ENCODE peak calls at places on chromosomes 13 and 19, in seven cellular contexts. One of them, this sample, is unnamed.

GRCh38 chr13:80444240-80445015 is 103.5 kb upstream of the SPRY2 start:
- DNase-seq in heart left ventricle: no peak
- DNase-seq in coronary artery: no peak
- DNase-seq in GM23338: no peak
- DNase-seq in brain microvascular endothelial cell: no peak
- DNase-seq in tibial artery: no peak
- DNase-seq in substantia nigra: no peak
- DNase-seq in this sample: no peak

GRCh38 chr13:97274782-97275252 is 52.7 kb downstream of the MBNL2 start:
- DNase-seq in heart left ventricle: no peak
- DNase-seq in coronary artery: no peak
- DNase-seq in GM23338: no peak
- DNase-seq in brain microvascular endothelial cell: no peak
- DNase-seq in tibial artery: no peak
- DNase-seq in substantia nigra: no peak
- DNase-seq in this sample: no peak

GRCh38 chr13:99723847-99724246 is 222.6 kb downstream of the TM9SF2 start:
- DNase-seq in heart left ventricle: no peak
- DNase-seq in coronary artery: no peak
- DNase-seq in GM23338: no peak
- DNase-seq in brain microvascular endothelial cell: no peak
- DNase-seq in tibial artery: no peak
- DNase-seq in substantia nigra: no peak
- DNase-seq in this sample: no peak

GRCh38 chr13:99969368-99969933 is 2.1 kb downstream of the ZIC5 start:
- DNase-seq in heart left ventricle: no peak
- DNase-seq in coronary artery: no peak
- DNase-seq in GM23338: no peak
- DNase-seq in brain microvascular endothelial cell: no peak
- DNase-seq in tibial artery: no peak
- DNase-seq in substantia nigra: no peak
- DNase-seq in this sample: no peak

GRCh38 chr19:49749055-49749716 is 13.9 kb downstream of the TSKS start:
- DNase-seq in heart left ventricle: no peak
- DNase-seq in coronary artery: no peak
- DNase-seq in GM23338: peak
- DNase-seq in brain microvascular endothelial cell: no peak
- DNase-seq in tibial artery: no peak
- DNase-seq in substantia nigra: no peak
- DNase-seq in this sample: no peak

GRCh38 chr13:49652691-49653305 is 24.5 kb downstream of the ARL11 start:
- DNase-seq in heart left ventricle: no peak
- DNase-seq in coronary artery: no peak
- DNase-seq in GM23338: peak
- DNase-seq in brain microvascular endothelial cell: no peak
- DNase-seq in tibial artery: no peak
- DNase-seq in substantia nigra: peak
- DNase-seq in this sample: no peak

GRCh38 chr19:47436712-47437401 is 17.5 kb upstream of the MEIS3 start:
- DNase-seq in heart left ventricle: peak
- DNase-seq in coronary artery: no peak
- DNase-seq in GM23338: peak
- DNase-seq in brain microvascular endothelial cell: peak
- DNase-seq in tibial artery: peak
- DNase-seq in substantia nigra: peak
- DNase-seq in this sample: peak

GRCh38 chr19:49042177-49042576 is 1.5 kb upstream of the CGB5 start:
- DNase-seq in heart left ventricle: no peak
- DNase-seq in coronary artery: no peak
- DNase-seq in GM23338: no peak
- DNase-seq in brain microvascular endothelial cell: peak
- DNase-seq in tibial artery: no peak
- DNase-seq in substantia nigra: no peak
- DNase-seq in this sample: no peak

GRCh38 chr13:99196466-99197256 is 4.0 kb upstream of the UBAC2 start:
- DNase-seq in heart left ventricle: no peak
- DNase-seq in coronary artery: no peak
- DNase-seq in GM23338: no peak
- DNase-seq in brain microvascular endothelial cell: no peak
- DNase-seq in tibial artery: no peak
- DNase-seq in substantia nigra: no peak
- DNase-seq in this sample: no peak

GRCh38 chr19:45421953-45422498 is 1.7 kb downstream of the ERCC1 start:
- DNase-seq in heart left ventricle: peak
- DNase-seq in coronary artery: no peak
- DNase-seq in GM23338: no peak
- DNase-seq in brain microvascular endothelial cell: no peak
- DNase-seq in tibial artery: no peak
- DNase-seq in substantia nigra: no peak
- DNase-seq in this sample: no peak

GRCh38 chr13:110250258-110250891 is 56.6 kb downstream of the COL4A1 start:
- DNase-seq in heart left ventricle: no peak
- DNase-seq in coronary artery: peak
- DNase-seq in GM23338: no peak
- DNase-seq in brain microvascular endothelial cell: peak
- DNase-seq in tibial artery: peak
- DNase-seq in substantia nigra: no peak
- DNase-seq in this sample: no peak

GRCh38 chr13:35690546-35690945 is 214.1 kb upstream of the MAB21L1 start:
- DNase-seq in heart left ventricle: no peak
- DNase-seq in coronary artery: no peak
- DNase-seq in GM23338: no peak
- DNase-seq in brain microvascular endothelial cell: peak
- DNase-seq in tibial artery: peak
- DNase-seq in substantia nigra: no peak
- DNase-seq in this sample: no peak

GRCh38 chr19:6568010-6568411 is 22.9 kb downstream of the CD70 start:
- DNase-seq in heart left ventricle: no peak
- DNase-seq in coronary artery: no peak
- DNase-seq in GM23338: no peak
- DNase-seq in brain microvascular endothelial cell: no peak
- DNase-seq in tibial artery: no peak
- DNase-seq in substantia nigra: no peak
- DNase-seq in this sample: no peak

GRCh38 chr19:55132453-55133129 is 15.2 kb upstream of the PPP1R12C start:
- DNase-seq in heart left ventricle: no peak
- DNase-seq in coronary artery: no peak
- DNase-seq in GM23338: peak
- DNase-seq in brain microvascular endothelial cell: no peak
- DNase-seq in tibial artery: no peak
- DNase-seq in substantia nigra: no peak
- DNase-seq in this sample: no peak

GRCh38 chr19:58368561-58369360 is 6.2 kb upstream of the ZNF497 start:
- DNase-seq in heart left ventricle: no peak
- DNase-seq in coronary artery: no peak
- DNase-seq in GM23338: peak
- DNase-seq in brain microvascular endothelial cell: no peak
- DNase-seq in tibial artery: no peak
- DNase-seq in substantia nigra: no peak
- DNase-seq in this sample: no peak

GRCh38 chr19:17027428-17027816 is 812 bp upstream of the CPAMD8 start:
- DNase-seq in heart left ventricle: no peak
- DNase-seq in coronary artery: no peak
- DNase-seq in GM23338: peak
- DNase-seq in brain microvascular endothelial cell: no peak
- DNase-seq in tibial artery: no peak
- DNase-seq in substantia nigra: no peak
- DNase-seq in this sample: no peak

GRCh38 chr13:99439048-99439447 is 62.2 kb upstream of the TM9SF2 start:
- DNase-seq in heart left ventricle: no peak
- DNase-seq in coronary artery: no peak
- DNase-seq in GM23338: no peak
- DNase-seq in brain microvascular endothelial cell: no peak
- DNase-seq in tibial artery: no peak
- DNase-seq in substantia nigra: no peak
- DNase-seq in this sample: no peak

GRCh38 chr19:10309423-10309822 is at the start of gene ZGLP1:
- DNase-seq in heart left ventricle: no peak
- DNase-seq in coronary artery: no peak
- DNase-seq in GM23338: no peak
- DNase-seq in brain microvascular endothelial cell: no peak
- DNase-seq in tibial artery: no peak
- DNase-seq in substantia nigra: no peak
- DNase-seq in this sample: no peak

GRCh38 chr13:99500839-99501134 is 485 bp upstream of the TM9SF2 start:
- DNase-seq in heart left ventricle: no peak
- DNase-seq in coronary artery: no peak
- DNase-seq in GM23338: no peak
- DNase-seq in brain microvascular endothelial cell: no peak
- DNase-seq in tibial artery: no peak
- DNase-seq in substantia nigra: no peak
- DNase-seq in this sample: no peak

GRCh38 chr13:106558527-106558926 is 9.4 kb downstream of the ARGLU1 start:
- DNase-seq in heart left ventricle: no peak
- DNase-seq in coronary artery: no peak
- DNase-seq in GM23338: no peak
- DNase-seq in brain microvascular endothelial cell: no peak
- DNase-seq in tibial artery: no peak
- DNase-seq in substantia nigra: no peak
- DNase-seq in this sample: no peak

GRCh38 chr13:59846845-59847620 is 316.7 kb downstream of the DIAPH3 start:
- DNase-seq in heart left ventricle: no peak
- DNase-seq in coronary artery: no peak
- DNase-seq in GM23338: peak
- DNase-seq in brain microvascular endothelial cell: no peak
- DNase-seq in tibial artery: no peak
- DNase-seq in substantia nigra: no peak
- DNase-seq in this sample: no peak

GRCh38 chr13:36131215-36131930 is at the start of gene DCLK1:
- DNase-seq in heart left ventricle: peak
- DNase-seq in coronary artery: no peak
- DNase-seq in GM23338: peak
- DNase-seq in brain microvascular endothelial cell: peak
- DNase-seq in tibial artery: peak
- DNase-seq in substantia nigra: peak
- DNase-seq in this sample: peak

GRCh38 chr13:25214371-25215252 is 42.5 kb upstream of the AMER2 start:
- DNase-seq in heart left ventricle: no peak
- DNase-seq in coronary artery: peak
- DNase-seq in GM23338: peak
- DNase-seq in brain microvascular endothelial cell: no peak
- DNase-seq in tibial artery: peak
- DNase-seq in substantia nigra: no peak
- DNase-seq in this sample: no peak
- H3K27ac ChIP-seq in heart left ventricle: no peak
- H3K27ac ChIP-seq in coronary artery: no peak
- H3K27ac ChIP-seq in GM23338: no peak
- H3K27ac ChIP-seq in brain microvascular endothelial cell: no peak
- H3K27ac ChIP-seq in tibial artery: no peak
- H3K27ac ChIP-seq in substantia nigra: peak
- H3K27ac ChIP-seq in this sample: no peak

GRCh38 chr19:4510435-4511255 is 7.6 kb downstream of the PLIN4 start:
- DNase-seq in heart left ventricle: no peak
- DNase-seq in coronary artery: no peak
- DNase-seq in GM23338: no peak
- DNase-seq in brain microvascular endothelial cell: no peak
- DNase-seq in tibial artery: no peak
- DNase-seq in substantia nigra: no peak
- DNase-seq in this sample: no peak

GRCh38 chr19:4506449-4507149 is 11.7 kb downstream of the PLIN4 start:
- DNase-seq in heart left ventricle: no peak
- DNase-seq in coronary artery: no peak
- DNase-seq in GM23338: no peak
- DNase-seq in brain microvascular endothelial cell: peak
- DNase-seq in tibial artery: no peak
- DNase-seq in substantia nigra: no peak
- DNase-seq in this sample: no peak

GRCh38 chr19:4507150-4507452 is 11.2 kb downstream of the PLIN4 start:
- DNase-seq in heart left ventricle: no peak
- DNase-seq in coronary artery: no peak
- DNase-seq in GM23338: no peak
- DNase-seq in brain microvascular endothelial cell: no peak
- DNase-seq in tibial artery: no peak
- DNase-seq in substantia nigra: no peak
- DNase-seq in this sample: no peak

GRCh38 chr19:4507804-4508203 is 10.5 kb downstream of the PLIN4 start:
- DNase-seq in heart left ventricle: no peak
- DNase-seq in coronary artery: no peak
- DNase-seq in GM23338: no peak
- DNase-seq in brain microvascular endothelial cell: no peak
- DNase-seq in tibial artery: no peak
- DNase-seq in substantia nigra: no peak
- DNase-seq in this sample: no peak

GRCh38 chr19:4508698-4509097 is 9.6 kb downstream of the PLIN4 start:
- DNase-seq in heart left ventricle: no peak
- DNase-seq in coronary artery: no peak
- DNase-seq in GM23338: no peak
- DNase-seq in brain microvascular endothelial cell: no peak
- DNase-seq in tibial artery: no peak
- DNase-seq in substantia nigra: no peak
- DNase-seq in this sample: no peak
- H3K27ac ChIP-seq in heart left ventricle: no peak
- H3K27ac ChIP-seq in coronary artery: no peak
- H3K27ac ChIP-seq in GM23338: no peak
- H3K27ac ChIP-seq in brain microvascular endothelial cell: no peak
- H3K27ac ChIP-seq in tibial artery: no peak
- H3K27ac ChIP-seq in substantia nigra: no peak
- H3K27ac ChIP-seq in this sample: no peak

GRCh38 chr19:2670217-2670616 is 32.3 kb downstream of the GNG7 start:
- DNase-seq in heart left ventricle: no peak
- DNase-seq in coronary artery: no peak
- DNase-seq in GM23338: no peak
- DNase-seq in brain microvascular endothelial cell: no peak
- DNase-seq in tibial artery: no peak
- DNase-seq in substantia nigra: no peak
- DNase-seq in this sample: no peak

GRCh38 chr19:2663920-2664571 is 38.4 kb downstream of the GNG7 start:
- DNase-seq in heart left ventricle: peak
- DNase-seq in coronary artery: no peak
- DNase-seq in GM23338: no peak
- DNase-seq in brain microvascular endothelial cell: no peak
- DNase-seq in tibial artery: no peak
- DNase-seq in substantia nigra: peak
- DNase-seq in this sample: peak

GRCh38 chr19:2666344-2666994 is 36.0 kb downstream of the GNG7 start:
- DNase-seq in heart left ventricle: no peak
- DNase-seq in coronary artery: no peak
- DNase-seq in GM23338: no peak
- DNase-seq in brain microvascular endothelial cell: no peak
- DNase-seq in tibial artery: no peak
- DNase-seq in substantia nigra: no peak
- DNase-seq in this sample: no peak

GRCh38 chr19:2665103-2665502 is 37.4 kb downstream of the GNG7 start:
- DNase-seq in heart left ventricle: no peak
- DNase-seq in coronary artery: no peak
- DNase-seq in GM23338: no peak
- DNase-seq in brain microvascular endothelial cell: no peak
- DNase-seq in tibial artery: no peak
- DNase-seq in substantia nigra: peak
- DNase-seq in this sample: no peak

GRCh38 chr19:2668188-2668763 is 34.2 kb downstream of the GNG7 start:
- DNase-seq in heart left ventricle: no peak
- DNase-seq in coronary artery: no peak
- DNase-seq in GM23338: no peak
- DNase-seq in brain microvascular endothelial cell: no peak
- DNase-seq in tibial artery: no peak
- DNase-seq in substantia nigra: no peak
- DNase-seq in this sample: no peak
- H3K27ac ChIP-seq in heart left ventricle: no peak
- H3K27ac ChIP-seq in coronary artery: no peak
- H3K27ac ChIP-seq in GM23338: no peak
- H3K27ac ChIP-seq in brain microvascular endothelial cell: no peak
- H3K27ac ChIP-seq in tibial artery: no peak
- H3K27ac ChIP-seq in substantia nigra: peak
- H3K27ac ChIP-seq in this sample: peak

GRCh38 chr13:40558656-40559055 is 107.8 kb downstream of the FOXO1 start:
- DNase-seq in heart left ventricle: no peak
- DNase-seq in coronary artery: no peak
- DNase-seq in GM23338: no peak
- DNase-seq in brain microvascular endothelial cell: no peak
- DNase-seq in tibial artery: no peak
- DNase-seq in substantia nigra: no peak
- DNase-seq in this sample: no peak
- H3K27ac ChIP-seq in heart left ventricle: no peak
- H3K27ac ChIP-seq in coronary artery: no peak
- H3K27ac ChIP-seq in GM23338: no peak
- H3K27ac ChIP-seq in brain microvascular endothelial cell: no peak
- H3K27ac ChIP-seq in tibial artery: no peak
- H3K27ac ChIP-seq in substantia nigra: no peak
- H3K27ac ChIP-seq in this sample: no peak

This sample was measured in caudate nucleus.